ENCODE peak calls at places on chromosomes 6 and 20, in four cellular contexts. One of them, this sample, is unnamed.

GRCh38 chr6:52364480-52365166 is 2.7 kb downstream of the PAQR8 start:
- DNase-seq in hepatocyte: no peak
- DNase-seq in stimulated activated CD4-positive, alpha-beta T cell treated with anti-CD3 and anti-CD28 coated beads, Interleukin-2, amount 100 ng/mL, for 48 hours: no peak
- DNase-seq in activated T-helper 1 cell treated with anti-CD3 and anti-CD28 coated beads, Interleukin-12 subunit alpha, Interleukin-12 subunit beta, Interleukin-2, Interleukin-4 antibody, amounts not matched to agents 30 ng/mL and 10 ng/mL and 1 ng/mL, durations not matched to agents 14 hours and 24 hours and 36 hours: no peak
- DNase-seq in this sample: no peak

GRCh38 chr20:38418509-38419204 is 16.5 kb downstream of the SNHG17 start:
- DNase-seq in hepatocyte: no peak
- DNase-seq in activated T-helper 1 cell treated with anti-CD3 and anti-CD28 coated beads, Interleukin-12 subunit alpha, Interleukin-12 subunit beta, Interleukin-2, Interleukin-4 antibody, amounts not matched to agents 30 ng/mL and 10 ng/mL and 1 ng/mL, durations not matched to agents 14 hours and 24 hours and 36 hours: no peak
- DNase-seq in stimulated activated CD4-positive, alpha-beta T cell treated with anti-CD3 and anti-CD28 coated beads, Interleukin-2, amount 100 ng/mL, for 48 hours: no peak
- DNase-seq in this sample: peak; percentile 27

GRCh38 chr6:116866281-116866871 is 10.7 kb upstream of the RFX6 start:
- DNase-seq in stimulated activated CD4-positive, alpha-beta T cell treated with anti-CD3 and anti-CD28 coated beads, Interleukin-2, amount 100 ng/mL, for 48 hours: no peak
- DNase-seq in hepatocyte: no peak
- DNase-seq in activated T-helper 1 cell treated with anti-CD3 and anti-CD28 coated beads, Interleukin-12 subunit alpha, Interleukin-12 subunit beta, Interleukin-2, Interleukin-4 antibody, amounts not matched to agents 30 ng/mL and 10 ng/mL and 1 ng/mL, durations not matched to agents 14 hours and 24 hours and 36 hours: no peak
- DNase-seq in this sample: no peak

GRCh38 chr6:36701401-36701991 is 3.9 kb downstream of the RAB44 start:
- DNase-seq in hepatocyte: no peak
- DNase-seq in stimulated activated CD4-positive, alpha-beta T cell treated with anti-CD3 and anti-CD28 coated beads, Interleukin-2, amount 100 ng/mL, for 48 hours: no peak
- DNase-seq in activated T-helper 1 cell treated with anti-CD3 and anti-CD28 coated beads, Interleukin-12 subunit alpha, Interleukin-12 subunit beta, Interleukin-2, Interleukin-4 antibody, amounts not matched to agents 30 ng/mL and 10 ng/mL and 1 ng/mL, durations not matched to agents 14 hours and 24 hours and 36 hours: no peak
- DNase-seq in this sample: no peak

GRCh38 chr6:66962082-66962481 is 1255.1 kb upstream of the EYS start:
- DNase-seq in hepatocyte: no peak
- DNase-seq in activated T-helper 1 cell treated with anti-CD3 and anti-CD28 coated beads, Interleukin-12 subunit alpha, Interleukin-12 subunit beta, Interleukin-2, Interleukin-4 antibody, amounts not matched to agents 30 ng/mL and 10 ng/mL and 1 ng/mL, durations not matched to agents 14 hours and 24 hours and 36 hours: no peak
- DNase-seq in stimulated activated CD4-positive, alpha-beta T cell treated with anti-CD3 and anti-CD28 coated beads, Interleukin-2, amount 100 ng/mL, for 48 hours: no peak
- DNase-seq in this sample: no peak

GRCh38 chr6:158789115-158789917 is 29.9 kb downstream of the EZR start:
- DNase-seq in hepatocyte: no peak
- DNase-seq in stimulated activated CD4-positive, alpha-beta T cell treated with anti-CD3 and anti-CD28 coated beads, Interleukin-2, amount 100 ng/mL, for 48 hours: no peak
- DNase-seq in activated T-helper 1 cell treated with anti-CD3 and anti-CD28 coated beads, Interleukin-12 subunit alpha, Interleukin-12 subunit beta, Interleukin-2, Interleukin-4 antibody, amounts not matched to agents 30 ng/mL and 10 ng/mL and 1 ng/mL, durations not matched to agents 14 hours and 24 hours and 36 hours: peak; percentile 59
- DNase-seq in this sample: no peak

GRCh38 chr6:15623282-15624116 is 39.3 kb downstream of the DTNBP1 start:
- DNase-seq in stimulated activated CD4-positive, alpha-beta T cell treated with anti-CD3 and anti-CD28 coated beads, Interleukin-2, amount 100 ng/mL, for 48 hours: no peak
- DNase-seq in hepatocyte: peak; percentile 26
- DNase-seq in activated T-helper 1 cell treated with anti-CD3 and anti-CD28 coated beads, Interleukin-12 subunit alpha, Interleukin-12 subunit beta, Interleukin-2, Interleukin-4 antibody, amounts not matched to agents 30 ng/mL and 10 ng/mL and 1 ng/mL, durations not matched to agents 14 hours and 24 hours and 36 hours: no peak
- DNase-seq in this sample: peak; percentile 27

GRCh38 chr20:51029963-51030930 is 7.3 kb upstream of the KCNG1 start:
- DNase-seq in hepatocyte: no peak
- DNase-seq in stimulated activated CD4-positive, alpha-beta T cell treated with anti-CD3 and anti-CD28 coated beads, Interleukin-2, amount 100 ng/mL, for 48 hours: no peak
- DNase-seq in activated T-helper 1 cell treated with anti-CD3 and anti-CD28 coated beads, Interleukin-12 subunit alpha, Interleukin-12 subunit beta, Interleukin-2, Interleukin-4 antibody, amounts not matched to agents 30 ng/mL and 10 ng/mL and 1 ng/mL, durations not matched to agents 14 hours and 24 hours and 36 hours: no peak
- DNase-seq in this sample: no peak

GRCh38 chr20:433300-433975 is 25.3 kb downstream of the RBCK1 start:
- DNase-seq in stimulated activated CD4-positive, alpha-beta T cell treated with anti-CD3 and anti-CD28 coated beads, Interleukin-2, amount 100 ng/mL, for 48 hours: peak; percentile 53
- DNase-seq in activated T-helper 1 cell treated with anti-CD3 and anti-CD28 coated beads, Interleukin-12 subunit alpha, Interleukin-12 subunit beta, Interleukin-2, Interleukin-4 antibody, amounts not matched to agents 30 ng/mL and 10 ng/mL and 1 ng/mL, durations not matched to agents 14 hours and 24 hours and 36 hours: peak; percentile 62
- DNase-seq in hepatocyte: no peak
- DNase-seq in this sample: no peak

GRCh38 chr20:57897891-57898290 is 188.1 kb upstream of the PMEPA1 start:
- DNase-seq in stimulated activated CD4-positive, alpha-beta T cell treated with anti-CD3 and anti-CD28 coated beads, Interleukin-2, amount 100 ng/mL, for 48 hours: no peak
- DNase-seq in activated T-helper 1 cell treated with anti-CD3 and anti-CD28 coated beads, Interleukin-12 subunit alpha, Interleukin-12 subunit beta, Interleukin-2, Interleukin-4 antibody, amounts not matched to agents 30 ng/mL and 10 ng/mL and 1 ng/mL, durations not matched to agents 14 hours and 24 hours and 36 hours: no peak
- DNase-seq in hepatocyte: no peak
- DNase-seq in this sample: no peak

GRCh38 chr6:30489081-30490030 is at the start of gene HLA-E:
- DNase-seq in hepatocyte: peak; percentile 98
- DNase-seq in activated T-helper 1 cell treated with anti-CD3 and anti-CD28 coated beads, Interleukin-12 subunit alpha, Interleukin-12 subunit beta, Interleukin-2, Interleukin-4 antibody, amounts not matched to agents 30 ng/mL and 10 ng/mL and 1 ng/mL, durations not matched to agents 14 hours and 24 hours and 36 hours: peak; percentile 91
- DNase-seq in stimulated activated CD4-positive, alpha-beta T cell treated with anti-CD3 and anti-CD28 coated beads, Interleukin-2, amount 100 ng/mL, for 48 hours: peak; percentile 82
- DNase-seq in this sample: peak; percentile 99

GRCh38 chr6:147782302-147782701 is 273.8 kb downstream of the SAMD5 start:
- DNase-seq in stimulated activated CD4-positive, alpha-beta T cell treated with anti-CD3 and anti-CD28 coated beads, Interleukin-2, amount 100 ng/mL, for 48 hours: no peak
- DNase-seq in hepatocyte: peak; percentile 40
- DNase-seq in activated T-helper 1 cell treated with anti-CD3 and anti-CD28 coated beads, Interleukin-12 subunit alpha, Interleukin-12 subunit beta, Interleukin-2, Interleukin-4 antibody, amounts not matched to agents 30 ng/mL and 10 ng/mL and 1 ng/mL, durations not matched to agents 14 hours and 24 hours and 36 hours: no peak
- DNase-seq in this sample: peak; percentile 30

GRCh38 chr6:111669326-111669725 is 63.6 kb upstream of the TRAF3IP2 start:
- DNase-seq in stimulated activated CD4-positive, alpha-beta T cell treated with anti-CD3 and anti-CD28 coated beads, Interleukin-2, amount 100 ng/mL, for 48 hours: no peak
- DNase-seq in activated T-helper 1 cell treated with anti-CD3 and anti-CD28 coated beads, Interleukin-12 subunit alpha, Interleukin-12 subunit beta, Interleukin-2, Interleukin-4 antibody, amounts not matched to agents 30 ng/mL and 10 ng/mL and 1 ng/mL, durations not matched to agents 14 hours and 24 hours and 36 hours: no peak
- DNase-seq in hepatocyte: no peak
- DNase-seq in this sample: no peak

GRCh38 chr20:58402305-58402704 is 13.3 kb downstream of the VAPB start:
- DNase-seq in activated T-helper 1 cell treated with anti-CD3 and anti-CD28 coated beads, Interleukin-12 subunit alpha, Interleukin-12 subunit beta, Interleukin-2, Interleukin-4 antibody, amounts not matched to agents 30 ng/mL and 10 ng/mL and 1 ng/mL, durations not matched to agents 14 hours and 24 hours and 36 hours: no peak
- DNase-seq in stimulated activated CD4-positive, alpha-beta T cell treated with anti-CD3 and anti-CD28 coated beads, Interleukin-2, amount 100 ng/mL, for 48 hours: no peak
- DNase-seq in hepatocyte: no peak
- DNase-seq in this sample: no peak

GRCh38 chr20:57429579-57430202 is 38.5 kb downstream of the RBM38 start:
- DNase-seq in activated T-helper 1 cell treated with anti-CD3 and anti-CD28 coated beads, Interleukin-12 subunit alpha, Interleukin-12 subunit beta, Interleukin-2, Interleukin-4 antibody, amounts not matched to agents 30 ng/mL and 10 ng/mL and 1 ng/mL, durations not matched to agents 14 hours and 24 hours and 36 hours: no peak
- DNase-seq in stimulated activated CD4-positive, alpha-beta T cell treated with anti-CD3 and anti-CD28 coated beads, Interleukin-2, amount 100 ng/mL, for 48 hours: no peak
- DNase-seq in hepatocyte: no peak
- DNase-seq in this sample: peak; percentile 49

GRCh38 chr6:7269816-7270215 is 43.2 kb downstream of the SSR1 start:
- DNase-seq in stimulated activated CD4-positive, alpha-beta T cell treated with anti-CD3 and anti-CD28 coated beads, Interleukin-2, amount 100 ng/mL, for 48 hours: no peak
- DNase-seq in hepatocyte: no peak
- DNase-seq in activated T-helper 1 cell treated with anti-CD3 and anti-CD28 coated beads, Interleukin-12 subunit alpha, Interleukin-12 subunit beta, Interleukin-2, Interleukin-4 antibody, amounts not matched to agents 30 ng/mL and 10 ng/mL and 1 ng/mL, durations not matched to agents 14 hours and 24 hours and 36 hours: no peak
- DNase-seq in this sample: no peak

GRCh38 chr6:56699066-56699654 is 56.5 kb upstream of the DST start:
- DNase-seq in activated T-helper 1 cell treated with anti-CD3 and anti-CD28 coated beads, Interleukin-12 subunit alpha, Interleukin-12 subunit beta, Interleukin-2, Interleukin-4 antibody, amounts not matched to agents 30 ng/mL and 10 ng/mL and 1 ng/mL, durations not matched to agents 14 hours and 24 hours and 36 hours: no peak
- DNase-seq in stimulated activated CD4-positive, alpha-beta T cell treated with anti-CD3 and anti-CD28 coated beads, Interleukin-2, amount 100 ng/mL, for 48 hours: no peak
- DNase-seq in hepatocyte: no peak
- DNase-seq in this sample: peak; percentile 38

GRCh38 chr20:47118641-47119040 is 224.0 kb downstream of the EYA2 start:
- DNase-seq in activated T-helper 1 cell treated with anti-CD3 and anti-CD28 coated beads, Interleukin-12 subunit alpha, Interleukin-12 subunit beta, Interleukin-2, Interleukin-4 antibody, amounts not matched to agents 30 ng/mL and 10 ng/mL and 1 ng/mL, durations not matched to agents 14 hours and 24 hours and 36 hours: no peak
- DNase-seq in hepatocyte: no peak
- DNase-seq in stimulated activated CD4-positive, alpha-beta T cell treated with anti-CD3 and anti-CD28 coated beads, Interleukin-2, amount 100 ng/mL, for 48 hours: no peak
- DNase-seq in this sample: peak; percentile 20

GRCh38 chr6:4861564-4861963 is 85.4 kb downstream of the CDYL start:
- DNase-seq in stimulated activated CD4-positive, alpha-beta T cell treated with anti-CD3 and anti-CD28 coated beads, Interleukin-2, amount 100 ng/mL, for 48 hours: no peak
- DNase-seq in activated T-helper 1 cell treated with anti-CD3 and anti-CD28 coated beads, Interleukin-12 subunit alpha, Interleukin-12 subunit beta, Interleukin-2, Interleukin-4 antibody, amounts not matched to agents 30 ng/mL and 10 ng/mL and 1 ng/mL, durations not matched to agents 14 hours and 24 hours and 36 hours: no peak
- DNase-seq in hepatocyte: no peak
- DNase-seq in this sample: no peak

GRCh38 chr6:43873806-43874714 is 104.0 kb downstream of the VEGFA start:
- DNase-seq in stimulated activated CD4-positive, alpha-beta T cell treated with anti-CD3 and anti-CD28 coated beads, Interleukin-2, amount 100 ng/mL, for 48 hours: no peak
- DNase-seq in hepatocyte: peak; percentile 65
- DNase-seq in activated T-helper 1 cell treated with anti-CD3 and anti-CD28 coated beads, Interleukin-12 subunit alpha, Interleukin-12 subunit beta, Interleukin-2, Interleukin-4 antibody, amounts not matched to agents 30 ng/mL and 10 ng/mL and 1 ng/mL, durations not matched to agents 14 hours and 24 hours and 36 hours: no peak
- DNase-seq in this sample: no peak

GRCh38 chr6:11144393-11144829 is 32.9 kb upstream of the ERVFRD-1 start:
- DNase-seq in hepatocyte: peak; percentile 85
- DNase-seq in activated T-helper 1 cell treated with anti-CD3 and anti-CD28 coated beads, Interleukin-12 subunit alpha, Interleukin-12 subunit beta, Interleukin-2, Interleukin-4 antibody, amounts not matched to agents 30 ng/mL and 10 ng/mL and 1 ng/mL, durations not matched to agents 14 hours and 24 hours and 36 hours: peak; percentile 65
- DNase-seq in stimulated activated CD4-positive, alpha-beta T cell treated with anti-CD3 and anti-CD28 coated beads, Interleukin-2, amount 100 ng/mL, for 48 hours: peak; percentile 73
- DNase-seq in this sample: peak; percentile 90

GRCh38 chr20:62174870-62175624 is 7.8 kb upstream of the MTG2 start:
- DNase-seq in hepatocyte: no peak
- DNase-seq in stimulated activated CD4-positive, alpha-beta T cell treated with anti-CD3 and anti-CD28 coated beads, Interleukin-2, amount 100 ng/mL, for 48 hours: no peak
- DNase-seq in activated T-helper 1 cell treated with anti-CD3 and anti-CD28 coated beads, Interleukin-12 subunit alpha, Interleukin-12 subunit beta, Interleukin-2, Interleukin-4 antibody, amounts not matched to agents 30 ng/mL and 10 ng/mL and 1 ng/mL, durations not matched to agents 14 hours and 24 hours and 36 hours: no peak
- DNase-seq in this sample: no peak

GRCh38 chr6:116352515-116353471 is 18.0 kb upstream of the DSE start:
- DNase-seq in activated T-helper 1 cell treated with anti-CD3 and anti-CD28 coated beads, Interleukin-12 subunit alpha, Interleukin-12 subunit beta, Interleukin-2, Interleukin-4 antibody, amounts not matched to agents 30 ng/mL and 10 ng/mL and 1 ng/mL, durations not matched to agents 14 hours and 24 hours and 36 hours: no peak
- DNase-seq in stimulated activated CD4-positive, alpha-beta T cell treated with anti-CD3 and anti-CD28 coated beads, Interleukin-2, amount 100 ng/mL, for 48 hours: no peak
- DNase-seq in hepatocyte: no peak
- DNase-seq in this sample: peak; percentile 58

GRCh38 chr6:19719691-19720127 is 117.5 kb upstream of the ID4 start:
- DNase-seq in hepatocyte: no peak
- DNase-seq in stimulated activated CD4-positive, alpha-beta T cell treated with anti-CD3 and anti-CD28 coated beads, Interleukin-2, amount 100 ng/mL, for 48 hours: no peak
- DNase-seq in activated T-helper 1 cell treated with anti-CD3 and anti-CD28 coated beads, Interleukin-12 subunit alpha, Interleukin-12 subunit beta, Interleukin-2, Interleukin-4 antibody, amounts not matched to agents 30 ng/mL and 10 ng/mL and 1 ng/mL, durations not matched to agents 14 hours and 24 hours and 36 hours: no peak
- DNase-seq in this sample: peak; percentile 81

GRCh38 chr6:53302678-53303360 is 45.9 kb downstream of the ELOVL5 start:
- DNase-seq in hepatocyte: no peak
- DNase-seq in activated T-helper 1 cell treated with anti-CD3 and anti-CD28 coated beads, Interleukin-12 subunit alpha, Interleukin-12 subunit beta, Interleukin-2, Interleukin-4 antibody, amounts not matched to agents 30 ng/mL and 10 ng/mL and 1 ng/mL, durations not matched to agents 14 hours and 24 hours and 36 hours: no peak
- DNase-seq in stimulated activated CD4-positive, alpha-beta T cell treated with anti-CD3 and anti-CD28 coated beads, Interleukin-2, amount 100 ng/mL, for 48 hours: no peak
- DNase-seq in this sample: peak; percentile 80

GRCh38 chr6:5361371-5361770 is 100.1 kb downstream of the FARS2 start:
- DNase-seq in stimulated activated CD4-positive, alpha-beta T cell treated with anti-CD3 and anti-CD28 coated beads, Interleukin-2, amount 100 ng/mL, for 48 hours: no peak
- DNase-seq in hepatocyte: no peak
- DNase-seq in activated T-helper 1 cell treated with anti-CD3 and anti-CD28 coated beads, Interleukin-12 subunit alpha, Interleukin-12 subunit beta, Interleukin-2, Interleukin-4 antibody, amounts not matched to agents 30 ng/mL and 10 ng/mL and 1 ng/mL, durations not matched to agents 14 hours and 24 hours and 36 hours: no peak
- DNase-seq in this sample: peak; percentile 9

This sample was measured in astrocyte of the hippocampus.